ENCODE peak calls at places on chromosomes 11 and 22, in five cellular contexts. M, C, O, Y and U are unnamed samples.

GRCh38 chr11:48012051-48012391 is 31.7 kb downstream of the PTPRJ start:
- DNase-seq in Y (no peak), C (no peak), O (no peak), M (no peak), U (no peak)

GRCh38 chr11:73374130-73374529 is 2.1 kb upstream of the RELT start:
- DNase-seq in M (no peak), O (no peak), Y (no peak), C (no peak), U (no peak)

GRCh38 chr11:116787786-116788486 is at the start of gene ZPR1:
- DNase-seq in C (peak), M (no peak), Y (no peak), O (peak), U (no peak)

GRCh38 chr22:42993651-42994275 is 21.2 kb downstream of the PACSIN2 start:
- DNase-seq in M (no peak), C (no peak), Y (no peak), O (no peak), U (no peak)

GRCh38 chr11:14423633-14424032 is 64.7 kb upstream of the RRAS2 start:
- DNase-seq in Y (no peak), M (no peak), O (no peak), C (no peak), U (peak)

GRCh38 chr11:107043242-107043991 is 25.1 kb upstream of the GUCY1A2 start:
- DNase-seq in Y (peak), M (peak), C (no peak), O (no peak), U (peak)

GRCh38 chr11:57527056-57527631 is 3.4 kb downstream of the TIMM10 start:
- DNase-seq in M (peak), C (peak), O (no peak), Y (peak), U (peak)

GRCh38 chr11:120219157-120219934 is 8.5 kb downstream of the OAF start:
- DNase-seq in O (no peak), C (no peak), M (no peak), Y (no peak), U (no peak)

GRCh38 chr11:134229131-134229790 is 4.8 kb downstream of the VPS26B start:
- DNase-seq in Y (no peak), M (no peak), O (no peak), C (no peak), U (no peak)

GRCh38 chr22:50218996-50219727 is 18.4 kb downstream of the SELENOO start:
- DNase-seq in Y (peak), C (peak), M (peak), O (peak), U (peak)

GRCh38 chr11:133477263-133477625 is 55.1 kb downstream of the OPCML start:
- DNase-seq in O (no peak), M (no peak), C (no peak), Y (no peak), U (no peak)

GRCh38 chr11:78961186-78961782 is 386.6 kb upstream of the NARS2 start:
- DNase-seq in M (peak), Y (no peak), C (peak), O (no peak), U (peak)

GRCh38 chr22:47446331-47446730 is 683.9 kb downstream of the TBC1D22A start:
- DNase-seq in C (no peak), Y (no peak), O (no peak), M (no peak), U (no peak)

GRCh38 chr22:19897726-19898515 is 43.2 kb upstream of the GNB1L start:
- DNase-seq in M (no peak), O (no peak), C (no peak), Y (no peak), U (no peak)

GRCh38 chr22:27796118-27796517 is 5.4 kb downstream of the MN1 start:
- DNase-seq in C (no peak), Y (no peak), O (no peak), M (no peak), U (no peak)

GRCh38 chr11:9617960-9618359 is 44.5 kb downstream of the WEE1 start:
- DNase-seq in O (no peak), M (peak), C (no peak), Y (peak), U (no peak)

GRCh38 chr11:112784323-112785073 is 176.7 kb upstream of the NCAM1 start:
- DNase-seq in C (peak), Y (no peak), O (no peak), M (no peak), U (peak)

GRCh38 chr11:34631737-34632104 is 10.8 kb downstream of the EHF start:
- DNase-seq in C (no peak), Y (no peak), O (no peak), M (no peak), U (no peak)

GRCh38 chr22:50576070-50576469 is 2.2 kb downstream of the CPT1B start:
- DNase-seq in C (no peak), M (peak), Y (no peak), O (peak), U (peak)

GRCh38 chr11:87083029-87083428 is 45.3 kb downstream of the TMEM135 start:
- DNase-seq in O (no peak), M (no peak), Y (no peak), C (no peak), U (no peak)

GRCh38 chr11:2366733-2367132 is 10.4 kb upstream of the CD81 start:
- DNase-seq in M (no peak), C (no peak), O (no peak), Y (no peak), U (no peak)

GRCh38 chr11:27722117-27722844 is 22.0 kb upstream of the BDNF start:
- DNase-seq in O (no peak), M (no peak), C (peak), Y (no peak), U (no peak)

GRCh38 chr11:120590472-120590871 is 78.9 kb downstream of the GRIK4 start:
- DNase-seq in O (no peak), Y (no peak), M (no peak), C (no peak), U (no peak)

GRCh38 chr22:26259510-26259909 is 90.2 kb downstream of the SEZ6L start:
- DNase-seq in O (no peak), Y (no peak), M (peak), C (no peak), U (no peak)

GRCh38 chr11:90809581-90809980 is 586.7 kb upstream of the CHORDC1 start:
- DNase-seq in O (no peak), Y (no peak), C (no peak), M (no peak), U (no peak)

GRCh38 chr11:46247664-46248063 is 29.8 kb upstream of the CREB3L1 start:
- DNase-seq in Y (no peak), O (peak), C (peak), M (no peak), U (no peak)

GRCh38 chr11:122491486-122491885 is 164.0 kb upstream of the UBASH3B start:
- DNase-seq in C (no peak), M (peak), Y (no peak), O (no peak), U (no peak)

GRCh38 chr11:65354265-65355012 is at the start of gene TIGD3:
- DNase-seq in C (peak), Y (peak), O (peak), M (peak), U (peak)

GRCh38 chr11:13375798-13376197 is 87.2 kb downstream of the BTBD10 start:
- DNase-seq in C (no peak), M (no peak), O (no peak), Y (no peak), U (no peak)

GRCh38 chr11:88246680-88247079 is 71.4 kb upstream of the RAB38 start:
- DNase-seq in O (no peak), Y (peak), M (peak), C (no peak), U (peak)

GRCh38 chr11:61283613-61284012 is 11.5 kb downstream of the VWCE start:
- DNase-seq in Y (no peak), O (no peak), C (no peak), M (no peak), U (no peak)

GRCh38 chr11:102761646-102762238 is 18.7 kb downstream of the MMP10 start:
- DNase-seq in M (no peak), Y (no peak), O (no peak), C (no peak), U (no peak)

GRCh38 chr11:122808494-122808893 is 29.8 kb upstream of the CRTAM start:
- DNase-seq in C (peak), O (no peak), Y (no peak), M (no peak), U (no peak)

GRCh38 chr11:16605440-16605970 is 132.9 kb upstream of the C11orf58 start:
- DNase-seq in M (no peak), C (peak), O (no peak), Y (peak), U (no peak)

GRCh38 chr22:49925525-49926128 is 7.2 kb downstream of the CRELD2 start:
- DNase-seq in C (peak), O (no peak), Y (no peak), M (no peak), U (no peak)

GRCh38 chr11:85647604-85648299 is at the start of gene TMEM126A:
- DNase-seq in O (peak), C (peak), Y (peak), M (peak), U (peak)

GRCh38 chr22:45742866-45743450 is 71.3 kb downstream of the ATXN10 start:
- DNase-seq in O (no peak), Y (peak), M (peak), C (no peak), U (peak)

GRCh38 chr22:32042924-32043323 is at the start of gene SLC5A1:
- DNase-seq in Y (no peak), O (no peak), C (peak), M (no peak), U (no peak)